ENCODE peak calls at places on chromosomes 16 and 17, in ten cellular contexts. One of them, this sample, is unnamed. For H3K27me3, the result is how much of the 10 kb centered on the place peaks cover.

GRCh38 chr17:48732688-48733629 is 4.4 kb upstream of the HOXB13 start:
- DNase-seq in psoas muscle: no peak
- DNase-seq in ovary: no peak
- DNase-seq in uterus: no peak
- DNase-seq in fibroblast of lung: no peak
- DNase-seq in gastrocnemius medialis: no peak
- DNase-seq in right atrium auricular region: no peak
- DNase-seq in upper lobe of right lung: peak
- DNase-seq in pancreas: no peak
- DNase-seq in adrenal gland: no peak
- DNase-seq in this sample: no peak

GRCh38 chr17:77990301-77990700 is 31.8 kb downstream of the TNRC6C start:
- DNase-seq in psoas muscle: no peak
- DNase-seq in ovary: no peak
- DNase-seq in uterus: no peak
- DNase-seq in fibroblast of lung: no peak
- DNase-seq in gastrocnemius medialis: no peak
- DNase-seq in right atrium auricular region: no peak
- DNase-seq in upper lobe of right lung: no peak
- DNase-seq in pancreas: no peak
- DNase-seq in adrenal gland: no peak
- DNase-seq in this sample: no peak

GRCh38 chr16:71693168-71693567 is 31.3 kb downstream of the PHLPP2 start:
- DNase-seq in psoas muscle: no peak
- DNase-seq in ovary: no peak
- DNase-seq in uterus: no peak
- DNase-seq in fibroblast of lung: no peak
- DNase-seq in gastrocnemius medialis: no peak
- DNase-seq in right atrium auricular region: no peak
- DNase-seq in upper lobe of right lung: no peak
- DNase-seq in pancreas: no peak
- DNase-seq in adrenal gland: no peak
- DNase-seq in this sample: no peak

GRCh38 chr17:66950325-66950724 is 14.2 kb upstream of the CACNG4 start:
- DNase-seq in psoas muscle: no peak
- DNase-seq in ovary: no peak
- DNase-seq in uterus: no peak
- DNase-seq in fibroblast of lung: no peak
- DNase-seq in gastrocnemius medialis: no peak
- DNase-seq in right atrium auricular region: no peak
- DNase-seq in upper lobe of right lung: no peak
- DNase-seq in pancreas: no peak
- DNase-seq in adrenal gland: no peak
- DNase-seq in this sample: no peak

GRCh38 chr16:76729525-76729924 is 452.3 kb downstream of the CNTNAP4 start:
- DNase-seq in psoas muscle: no peak
- DNase-seq in ovary: no peak
- DNase-seq in uterus: no peak
- DNase-seq in fibroblast of lung: no peak
- DNase-seq in gastrocnemius medialis: no peak
- DNase-seq in right atrium auricular region: no peak
- DNase-seq in upper lobe of right lung: no peak
- DNase-seq in pancreas: no peak
- DNase-seq in adrenal gland: no peak
- DNase-seq in this sample: no peak

GRCh38 chr17:6241996-6242395 is 171.8 kb downstream of the WSCD1 start:
- DNase-seq in psoas muscle: no peak
- DNase-seq in ovary: no peak
- DNase-seq in uterus: no peak
- DNase-seq in fibroblast of lung: no peak
- DNase-seq in gastrocnemius medialis: no peak
- DNase-seq in right atrium auricular region: peak
- DNase-seq in upper lobe of right lung: no peak
- DNase-seq in pancreas: no peak
- DNase-seq in adrenal gland: no peak
- DNase-seq in this sample: no peak

GRCh38 chr16:74623214-74623842 is 16.4 kb upstream of the GLG1 start:
- DNase-seq in psoas muscle: no peak
- DNase-seq in ovary: no peak
- DNase-seq in uterus: no peak
- DNase-seq in fibroblast of lung: peak
- DNase-seq in gastrocnemius medialis: no peak
- DNase-seq in right atrium auricular region: no peak
- DNase-seq in upper lobe of right lung: no peak
- DNase-seq in pancreas: no peak
- DNase-seq in adrenal gland: peak
- DNase-seq in this sample: peak

GRCh38 chr16:46790599-46791270 is 40.2 kb downstream of the C16orf87 start:
- DNase-seq in psoas muscle: no peak
- DNase-seq in ovary: no peak
- DNase-seq in uterus: no peak
- DNase-seq in fibroblast of lung: peak
- DNase-seq in gastrocnemius medialis: no peak
- DNase-seq in right atrium auricular region: no peak
- DNase-seq in upper lobe of right lung: no peak
- DNase-seq in pancreas: no peak
- DNase-seq in adrenal gland: no peak
- DNase-seq in this sample: no peak

GRCh38 chr17:51402881-51403280 is 142.5 kb downstream of the UTP18 start:
- DNase-seq in psoas muscle: no peak
- DNase-seq in ovary: no peak
- DNase-seq in uterus: no peak
- DNase-seq in fibroblast of lung: no peak
- DNase-seq in gastrocnemius medialis: no peak
- DNase-seq in right atrium auricular region: no peak
- DNase-seq in upper lobe of right lung: no peak
- DNase-seq in pancreas: no peak
- DNase-seq in adrenal gland: no peak
- DNase-seq in this sample: no peak

GRCh38 chr17:15453246-15453645 is 14.2 kb downstream of the CDRT4 start:
- DNase-seq in psoas muscle: no peak
- DNase-seq in ovary: no peak
- DNase-seq in uterus: no peak
- DNase-seq in fibroblast of lung: peak
- DNase-seq in gastrocnemius medialis: no peak
- DNase-seq in right atrium auricular region: no peak
- DNase-seq in upper lobe of right lung: no peak
- DNase-seq in pancreas: no peak
- DNase-seq in adrenal gland: no peak
- DNase-seq in this sample: no peak

GRCh38 chr17:30278032-30278431 is 13.7 kb downstream of the BLMH start:
- DNase-seq in psoas muscle: no peak
- DNase-seq in ovary: no peak
- DNase-seq in uterus: no peak
- DNase-seq in fibroblast of lung: peak
- DNase-seq in gastrocnemius medialis: no peak
- DNase-seq in right atrium auricular region: no peak
- DNase-seq in upper lobe of right lung: no peak
- DNase-seq in pancreas: no peak
- DNase-seq in adrenal gland: peak
- DNase-seq in this sample: peak

GRCh38 chr17:81097943-81098308 is 63.0 kb downstream of the BAIAP2 start:
- DNase-seq in psoas muscle: peak
- DNase-seq in ovary: peak
- DNase-seq in uterus: no peak
- DNase-seq in fibroblast of lung: peak
- DNase-seq in gastrocnemius medialis: no peak
- DNase-seq in right atrium auricular region: no peak
- DNase-seq in upper lobe of right lung: peak
- DNase-seq in pancreas: no peak
- DNase-seq in adrenal gland: peak
- DNase-seq in this sample: peak
- H3K27me3 ChIP-seq in psoas muscle: under half
- H3K27me3 ChIP-seq in ovary: under half
- H3K27me3 ChIP-seq in uterus: under half
- H3K27me3 ChIP-seq in fibroblast of lung: under half
- H3K27me3 ChIP-seq in gastrocnemius medialis: under half
- H3K27me3 ChIP-seq in right atrium auricular region: under half
- H3K27me3 ChIP-seq in upper lobe of right lung: under half
- H3K27me3 ChIP-seq in pancreas: under half
- H3K27me3 ChIP-seq in adrenal gland: under half
- H3K27me3 ChIP-seq in this sample: under half

DNA sequence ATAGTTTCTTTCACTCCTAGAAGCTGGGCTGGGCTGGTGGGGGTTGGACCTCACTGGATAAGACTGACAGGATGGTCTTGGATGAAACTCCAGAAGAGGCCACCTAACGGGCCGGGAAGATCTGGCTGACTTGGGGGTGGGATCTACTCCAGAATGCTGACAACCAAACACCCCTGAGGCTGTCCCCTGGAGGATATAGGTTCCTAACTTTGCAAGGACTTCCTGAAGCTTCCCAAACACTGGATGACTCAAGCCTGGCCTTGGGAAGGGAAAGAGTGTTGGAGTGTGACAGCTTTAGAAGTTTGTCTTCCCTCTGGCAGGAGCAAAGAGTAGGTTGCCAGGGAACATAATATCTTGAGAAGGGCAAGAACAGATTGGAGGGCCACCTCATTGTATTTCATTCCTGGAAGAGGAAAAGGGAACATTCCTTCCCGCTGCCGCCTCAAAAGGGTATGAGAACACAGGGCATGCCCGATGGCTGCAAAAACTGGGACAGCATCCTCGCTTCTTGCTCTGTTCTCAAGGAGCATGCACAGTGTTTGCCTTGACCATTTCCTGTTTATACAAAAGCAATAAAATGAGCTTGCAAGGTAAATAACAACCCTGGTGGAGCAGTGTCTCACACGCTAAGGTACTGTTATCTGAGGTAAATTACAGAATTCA is 6.8 kb upstream of the CYB5B start:
- DNase-seq in psoas muscle: no peak
- DNase-seq in ovary: no peak
- DNase-seq in uterus: no peak
- DNase-seq in fibroblast of lung: peak
- DNase-seq in gastrocnemius medialis: peak
- DNase-seq in right atrium auricular region: peak
- DNase-seq in upper lobe of right lung: no peak
- DNase-seq in pancreas: no peak
- DNase-seq in adrenal gland: peak
- DNase-seq in this sample: no peak
- H3K27ac ChIP-seq in psoas muscle: peak
- H3K27ac ChIP-seq in ovary: no peak
- H3K27ac ChIP-seq in uterus: no peak
- H3K27ac ChIP-seq in fibroblast of lung: no peak
- H3K27ac ChIP-seq in gastrocnemius medialis: peak
- H3K27ac ChIP-seq in right atrium auricular region: no peak
- H3K27ac ChIP-seq in upper lobe of right lung: peak
- H3K27ac ChIP-seq in pancreas: no peak
- H3K27ac ChIP-seq in adrenal gland: peak
- H3K27ac ChIP-seq in this sample: no peak

GRCh38 chr16:69486272-69486671 is 61.9 kb downstream of the CYB5B start:
- DNase-seq in psoas muscle: no peak
- DNase-seq in ovary: no peak
- DNase-seq in uterus: no peak
- DNase-seq in fibroblast of lung: no peak
- DNase-seq in gastrocnemius medialis: no peak
- DNase-seq in right atrium auricular region: no peak
- DNase-seq in upper lobe of right lung: no peak
- DNase-seq in pancreas: no peak
- DNase-seq in adrenal gland: no peak
- DNase-seq in this sample: no peak

GRCh38 chr16:69485816-69486215 is 61.4 kb downstream of the CYB5B start:
- DNase-seq in psoas muscle: no peak
- DNase-seq in ovary: no peak
- DNase-seq in uterus: no peak
- DNase-seq in fibroblast of lung: no peak
- DNase-seq in gastrocnemius medialis: no peak
- DNase-seq in right atrium auricular region: no peak
- DNase-seq in upper lobe of right lung: no peak
- DNase-seq in pancreas: no peak
- DNase-seq in adrenal gland: no peak
- DNase-seq in this sample: no peak

GRCh38 chr16:69485361-69485760 is 60.9 kb downstream of the CYB5B start:
- DNase-seq in psoas muscle: no peak
- DNase-seq in ovary: no peak
- DNase-seq in uterus: no peak
- DNase-seq in fibroblast of lung: no peak
- DNase-seq in gastrocnemius medialis: no peak
- DNase-seq in right atrium auricular region: no peak
- DNase-seq in upper lobe of right lung: no peak
- DNase-seq in pancreas: no peak
- DNase-seq in adrenal gland: no peak
- DNase-seq in this sample: no peak

GRCh38 chr16:69483611-69484010 is 59.2 kb downstream of the CYB5B start:
- DNase-seq in psoas muscle: no peak
- DNase-seq in ovary: no peak
- DNase-seq in uterus: no peak
- DNase-seq in fibroblast of lung: no peak
- DNase-seq in gastrocnemius medialis: no peak
- DNase-seq in right atrium auricular region: no peak
- DNase-seq in upper lobe of right lung: no peak
- DNase-seq in pancreas: no peak
- DNase-seq in adrenal gland: no peak
- DNase-seq in this sample: no peak

GRCh38 chr16:69486724-69487123 is 62.3 kb downstream of the CYB5B start:
- DNase-seq in psoas muscle: no peak
- DNase-seq in ovary: no peak
- DNase-seq in uterus: no peak
- DNase-seq in fibroblast of lung: no peak
- DNase-seq in gastrocnemius medialis: no peak
- DNase-seq in right atrium auricular region: no peak
- DNase-seq in upper lobe of right lung: no peak
- DNase-seq in pancreas: no peak
- DNase-seq in adrenal gland: no peak
- DNase-seq in this sample: no peak
- H3K4me3 ChIP-seq in psoas muscle: no peak
- H3K4me3 ChIP-seq in ovary: no peak
- H3K4me3 ChIP-seq in uterus: no peak
- H3K4me3 ChIP-seq in fibroblast of lung: no peak
- H3K4me3 ChIP-seq in gastrocnemius medialis: no peak
- H3K4me3 ChIP-seq in right atrium auricular region: no peak
- H3K4me3 ChIP-seq in upper lobe of right lung: no peak
- H3K4me3 ChIP-seq in pancreas: no peak
- H3K4me3 ChIP-seq in adrenal gland: no peak
- H3K4me3 ChIP-seq in this sample: no peak

DNA sequence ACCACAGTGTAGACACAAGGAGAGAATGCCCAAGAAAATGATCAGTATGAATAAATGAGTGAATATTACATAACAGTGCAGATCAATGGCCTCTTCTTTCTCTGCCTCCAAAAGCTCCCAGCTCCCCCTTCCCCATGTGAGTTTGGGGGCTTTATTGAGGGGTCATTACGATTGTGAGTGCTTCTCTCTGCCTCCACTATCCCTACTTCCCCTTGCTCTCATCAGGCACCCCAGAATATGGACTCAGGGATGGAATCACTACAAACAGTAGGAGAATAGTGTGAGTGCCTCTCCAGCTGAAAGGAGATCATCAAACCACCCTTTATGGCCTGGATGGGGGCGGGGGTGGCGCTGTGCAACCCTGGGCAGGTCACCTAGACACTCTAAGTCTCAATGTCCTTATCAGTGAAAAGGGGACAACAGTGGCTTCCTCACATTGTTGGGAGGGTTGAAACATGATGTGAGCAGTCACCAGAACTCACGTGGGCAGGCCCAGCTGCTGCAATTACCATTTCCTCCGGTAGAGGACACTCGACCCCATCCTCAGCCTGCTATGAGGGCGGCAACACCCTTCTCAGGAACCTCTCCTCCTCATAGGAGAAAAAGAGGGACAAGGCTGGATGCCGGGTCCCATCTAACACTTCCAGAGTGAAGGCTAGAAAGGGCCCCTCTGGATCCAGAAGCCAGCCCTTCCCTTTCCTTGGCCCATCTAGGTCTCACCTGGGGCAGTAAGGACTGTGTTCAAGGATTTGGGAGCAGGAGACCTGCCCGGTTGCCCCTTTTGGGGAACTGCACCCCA is 2.1 kb upstream of the EPOP start:
- DNase-seq in psoas muscle: peak
- DNase-seq in ovary: peak
- DNase-seq in uterus: peak
- DNase-seq in fibroblast of lung: peak
- DNase-seq in gastrocnemius medialis: peak
- DNase-seq in right atrium auricular region: peak
- DNase-seq in upper lobe of right lung: peak
- DNase-seq in pancreas: peak
- DNase-seq in adrenal gland: peak
- DNase-seq in this sample: peak
- H3K27me3 ChIP-seq in psoas muscle: under half
- H3K27me3 ChIP-seq in ovary: under half
- H3K27me3 ChIP-seq in uterus: under half
- H3K27me3 ChIP-seq in fibroblast of lung: under half
- H3K27me3 ChIP-seq in gastrocnemius medialis: under half
- H3K27me3 ChIP-seq in right atrium auricular region: under half
- H3K27me3 ChIP-seq in upper lobe of right lung: under half
- H3K27me3 ChIP-seq in pancreas: under half
- H3K27me3 ChIP-seq in adrenal gland: under half
- H3K27me3 ChIP-seq in this sample: under half

This sample was measured in SJCRH30.